ENCODE peak calls at places on chromosome 12, in four cellular contexts. H is K562, A is HepG2, S is GM12878. U is an unnamed sample.

GRCh38 chr12:52007158-52007921 is 594 bp downstream of the TAMALIN start:
- DNase-seq in H (no peak), A (no peak), S (no peak), U (peak)

GRCh38 chr12:3303410-3304136 is 187.4 kb upstream of the PRMT8 start:
- DNase-seq in H (no peak), A (peak), S (no peak), U (peak)

GRCh38 chr12:30706476-30706875 is 10.8 kb upstream of the IPO8 start:
- DNase-seq in H (no peak), A (no peak), S (no peak), U (no peak)

GRCh38 chr12:27515671-27516070 is 8.3 kb upstream of the PPFIBP1 start:
- DNase-seq in H (no peak), A (no peak), S (no peak), U (no peak)

GRCh38 chr12:57842342-57843294 is 3.9 kb downstream of the CTDSP2 start:
- DNase-seq in H (no peak), A (no peak), S (no peak), U (peak)

GRCh38 chr12:4908694-4909396 is 860 bp upstream of the KCNA1 start:
- DNase-seq in H (no peak), A (no peak), S (no peak), U (peak)

GRCh38 chr12:89674326-89674942 is 34.2 kb downstream of the ATP2B1 start:
- DNase-seq in H (no peak), A (no peak), S (no peak), U (no peak)

GRCh38 chr12:131390408-131391100 is 320.3 kb upstream of the SFSWAP start:
- DNase-seq in H (peak), A (no peak), S (no peak), U (peak)

GRCh38 chr12:83199069-83199468 is 512.4 kb downstream of the TMTC2 start:
- DNase-seq in H (no peak), A (no peak), S (no peak), U (no peak)

GRCh38 chr12:131287938-131288797 is 334.5 kb downstream of the ADGRD1 start:
- DNase-seq in H (no peak), A (no peak), S (no peak), U (no peak)

GRCh38 chr12:52846356-52846970 is 2.3 kb downstream of the KRT78 start:
- DNase-seq in H (no peak), A (no peak), S (no peak), U (no peak)

GRCh38 chr12:65668981-65669695 is 155.1 kb upstream of the HMGA2 start:
- DNase-seq in H (no peak), A (no peak), S (no peak), U (no peak)

GRCh38 chr12:32515137-32515860 is 115.9 kb downstream of the FGD4 start:
- DNase-seq in H (no peak), A (no peak), S (no peak), U (no peak)

GRCh38 chr12:79834712-79835376 is 100.1 kb downstream of the PPP1R12A start:
- DNase-seq in H (no peak), A (no peak), S (no peak), U (no peak)

GRCh38 chr12:100141998-100142850 is 450 bp downstream of the BLTP3B start:
- DNase-seq in H (peak), A (peak), S (no peak), U (peak)

GRCh38 chr12:62123721-62124203 is 136.4 kb upstream of the USP15 start:
- DNase-seq in H (peak), A (peak), S (no peak), U (peak)

GRCh38 chr12:751828-752672 is at the start of gene WNK1:
- DNase-seq in H (peak), A (peak), S (peak), U (peak)

GRCh38 chr12:87670448-87670847 is 358.8 kb downstream of the C12orf50 start:
- DNase-seq in H (no peak), A (no peak), S (no peak), U (peak)

GRCh38 chr12:79897617-79898016 is 37.3 kb downstream of the PPP1R12A start:
- DNase-seq in H (no peak), A (peak), S (no peak), U (no peak)

GRCh38 chr12:76878045-76878898 is 547 bp downstream of the CSRP2 start:
- DNase-seq in H (peak), A (peak), S (no peak), U (peak)

GRCh38 chr12:6361834-6362233 is 13.5 kb downstream of the SCNN1A start:
- DNase-seq in H (no peak), A (no peak), S (no peak), U (no peak)

GRCh38 chr12:119259483-119259882 is 75.0 kb upstream of the CCDC60 start:
- DNase-seq in H (no peak), A (no peak), S (no peak), U (no peak)

GRCh38 chr12:10717410-10717809 is 5.7 kb downstream of the YBX3 start:
- DNase-seq in H (no peak), A (no peak), S (no peak), U (no peak)

GRCh38 chr12:31687101-31687527 is 27.6 kb downstream of the ETFBKMT start:
- DNase-seq in H (no peak), A (no peak), S (peak), U (no peak)

GRCh38 chr12:26113194-26113654 is 11.6 kb downstream of the BHLHE41 start:
- DNase-seq in H (no peak), A (no peak), S (no peak), U (no peak)

GRCh38 chr12:127083028-127083949 is 1183.7 kb upstream of the TMEM132C start:
- DNase-seq in H (peak), A (peak), S (peak), U (no peak)

GRCh38 chr12:20624718-20625117 is 70.4 kb upstream of the SLCO1C1 start:
- DNase-seq in H (no peak), A (peak), S (no peak), U (peak)

GRCh38 chr12:121648458-121649028 is 20.9 kb downstream of the MORN3 start:
- DNase-seq in H (no peak), A (no peak), S (no peak), U (no peak)

DNA sequence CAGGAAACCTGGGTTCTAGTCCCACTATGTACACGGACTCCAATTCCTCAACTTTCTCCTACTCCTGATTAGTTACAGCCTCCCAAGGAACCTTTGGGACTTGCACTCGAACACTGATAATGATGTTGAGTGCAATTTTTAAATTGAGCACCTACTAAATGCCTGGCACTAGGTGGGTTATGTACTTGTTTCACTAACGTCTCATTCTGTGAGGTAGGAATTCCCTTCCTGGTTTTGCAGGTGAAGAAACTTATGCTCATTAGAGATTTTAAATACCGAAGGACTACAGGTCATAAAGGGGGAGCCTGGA is 536 bp downstream of the PARPBP start:
- DNase-seq in H (no peak), A (peak), S (no peak), U (no peak)
- TF ChIP-seq ATF3 in H (no peak), A (no peak), S (no peak), U (no peak)

DNA sequence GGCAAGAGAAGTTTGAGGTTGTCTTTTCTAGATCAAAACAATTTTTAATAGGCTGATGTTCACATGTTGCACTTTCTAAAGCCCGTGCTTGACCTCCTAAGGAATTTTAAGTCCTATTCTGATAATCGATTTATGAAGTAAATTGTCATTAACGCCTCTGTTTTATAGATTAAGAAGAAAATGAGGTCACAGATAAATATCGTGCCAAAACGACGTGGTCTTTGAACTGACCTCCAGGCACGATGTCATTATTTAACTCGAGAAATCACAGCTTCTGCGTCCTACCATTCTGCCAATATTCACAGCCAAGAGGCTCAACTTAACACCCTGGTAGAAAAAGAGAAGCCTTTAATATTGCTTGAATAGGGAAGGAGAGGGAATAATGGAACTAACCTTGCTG is 862 bp upstream of the EEA1 start:
- DNase-seq in H (no peak), A (no peak), S (no peak), U (no peak)
- TF ChIP-seq ESRRA in H (no peak), A (no peak), S (no peak), U (no peak)

DNA sequence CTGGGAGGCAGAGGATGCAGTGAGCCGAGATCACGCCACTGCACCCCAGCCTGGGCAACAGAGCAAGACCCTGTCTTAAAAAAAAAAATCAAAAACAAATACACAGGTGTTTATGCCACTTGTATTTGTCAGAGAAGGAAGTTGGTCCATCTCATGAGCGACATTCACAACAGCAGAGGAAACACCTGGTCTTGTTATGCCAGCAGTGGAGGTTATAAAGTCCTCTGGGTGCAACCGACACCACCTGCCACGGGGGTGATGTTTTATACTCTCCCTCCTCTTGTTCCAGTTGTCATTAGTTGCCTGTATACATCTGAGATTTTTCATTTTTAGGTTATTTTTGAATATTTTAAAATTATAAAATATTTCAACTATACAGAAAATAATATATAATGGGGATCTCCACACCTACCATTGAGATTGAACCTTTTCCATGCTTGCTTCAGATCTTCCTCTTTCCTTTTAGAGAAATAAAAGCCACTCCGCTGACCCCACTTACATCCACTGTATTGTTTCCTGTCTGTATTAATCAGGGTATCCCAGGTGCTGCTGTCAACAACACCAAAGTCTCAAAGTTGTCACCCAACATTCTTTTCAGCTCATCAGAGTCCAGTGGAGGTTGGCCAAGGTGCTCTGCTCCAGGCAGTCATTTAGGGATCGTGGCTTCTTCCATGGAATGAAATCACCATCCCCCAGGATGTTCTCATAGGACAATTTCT is 65.1 kb downstream of the RNFT2 start:
- DNase-seq in H (no peak), A (no peak), S (no peak), U (no peak)
- TF ChIP-seq ATF2 in H (no peak), A (no peak), S (no peak), U (no peak)

DNA sequence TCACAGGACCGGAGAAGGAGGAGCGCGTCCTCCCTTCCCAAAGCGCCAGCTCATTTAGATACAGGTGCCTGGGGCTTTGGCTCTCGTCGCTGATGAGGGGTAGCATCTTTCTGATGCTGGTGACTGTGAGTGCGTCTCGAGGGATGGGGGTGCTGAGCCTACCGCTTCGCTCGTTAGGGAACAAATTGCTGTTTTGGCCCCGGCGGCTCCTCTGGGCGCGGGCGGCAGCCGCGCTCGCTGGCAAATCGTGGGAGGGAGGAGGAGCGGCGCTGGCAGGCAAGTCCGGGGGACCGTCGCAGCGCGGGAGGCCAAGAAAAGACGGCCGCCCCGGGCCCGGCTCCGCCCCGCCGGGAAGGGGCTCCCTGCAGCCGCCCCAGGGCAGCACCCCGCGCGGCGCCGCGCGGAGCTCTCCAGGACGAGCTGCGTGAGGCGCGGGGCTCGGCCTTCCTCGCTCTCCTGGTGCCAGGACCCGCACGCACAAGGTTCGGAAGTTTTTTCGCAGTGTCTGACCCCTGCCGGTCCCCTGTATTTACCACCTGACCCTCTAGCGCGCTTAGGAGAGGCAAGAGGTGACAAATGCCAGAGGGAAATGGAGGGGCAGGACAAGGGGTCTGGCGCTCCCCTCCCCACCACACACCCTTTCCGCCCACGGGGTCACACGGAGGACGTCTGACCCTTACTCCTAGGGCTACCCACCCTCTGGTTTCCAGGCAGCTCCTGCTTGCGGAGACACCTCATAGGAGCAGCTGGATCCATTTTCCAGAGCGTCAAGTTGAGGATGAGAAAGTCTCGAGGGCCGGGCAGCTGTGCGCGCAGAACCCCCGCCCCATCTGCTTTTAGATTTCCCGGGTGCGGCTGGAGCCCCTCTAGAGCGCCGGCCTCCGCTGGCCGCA is 875 bp upstream of the KCNH3 start:
- DNase-seq in H (peak), A (no peak), S (no peak), U (no peak)
- TF ChIP-seq ATF3 in H (no peak), A (no peak), S (no peak), U (no peak)

U was measured in WTC11.